ENCODE peak calls at places on chromosomes 11 and 22, in five cellular contexts. J is lower leg skin, S is fibroblast of mammary gland, X is testis, Z is GM23248. H is an unnamed sample.

GRCh38 chr22:32558681-32559355 is 84.2 kb downstream of the FBXO7 start:
- DNase-seq in X (no peak), S (peak; percentile 88), Z (peak; percentile 93), J (peak; percentile 88), H (peak; percentile 63)

GRCh38 chr11:35088676-35089075 is 50.3 kb upstream of the CD44 start:
- DNase-seq in X (no peak), J (peak; percentile 67), Z (peak; percentile 74), S (no peak), H (no peak)

GRCh38 chr22:30340911-30341685 is 14.4 kb upstream of the TBC1D10A start:
- DNase-seq in X (peak; percentile 78), S (no peak), Z (no peak), J (no peak), H (no peak)

GRCh38 chr11:63516109-63516508 is 10.2 kb downstream of the LGALS12 start:
- DNase-seq in S (no peak), Z (no peak), X (no peak), J (no peak), H (no peak)

GRCh38 chr11:126317681-126318641 is 14.1 kb downstream of the DCPS start:
- DNase-seq in Z (peak; percentile 87), X (peak; percentile 86), S (peak; percentile 93), J (peak; percentile 76), H (no peak)

GRCh38 chr11:126823271-126823670 is 177.3 kb downstream of the KIRREL3 start:
- DNase-seq in J (no peak), Z (no peak), X (no peak), S (no peak), H (no peak)

GRCh38 chr11:127037001-127037400 is 36.4 kb upstream of the KIRREL3 start:
- DNase-seq in Z (no peak), J (no peak), X (no peak), S (no peak), H (no peak)

GRCh38 chr11:43285826-43286225 is 26.0 kb upstream of the API5 start:
- DNase-seq in X (no peak), J (no peak), S (no peak), Z (peak; percentile 29), H (no peak)

GRCh38 chr22:35645646-35646045 is 2.6 kb upstream of the APOL6 start:
- DNase-seq in Z (no peak), S (no peak), J (no peak), X (no peak), H (no peak)

GRCh38 chr22:35594686-35595085 is 22.4 kb downstream of the MB start:
- DNase-seq in X (no peak), S (no peak), J (no peak), Z (no peak), H (no peak)

GRCh38 chr11:110856993-110857812 is 145.0 kb upstream of the ARHGAP20 start:
- DNase-seq in J (no peak), Z (peak; percentile 46), X (no peak), S (peak; percentile 66), H (no peak)

GRCh38 chr11:73854680-73855079 is 22.0 kb downstream of the COA4 start:
- DNase-seq in S (peak; percentile 25), J (no peak), X (no peak), Z (peak; percentile 73), H (no peak)

GRCh38 chr11:2778630-2779498 is 79.1 kb upstream of the KCNQ1OT1 start:
- DNase-seq in S (no peak), J (peak; percentile 65), X (peak; percentile 85), Z (peak; percentile 65), H (peak; percentile 92)

GRCh38 chr22:39240841-39241631 is 3.7 kb downstream of the PDGFB start:
- DNase-seq in X (no peak), J (peak; percentile 78), S (no peak), Z (peak; percentile 58), H (peak; percentile 66)

GRCh38 chr11:64727131-64727530 is 4.1 kb upstream of the NRXN2 start:
- DNase-seq in J (no peak), X (no peak), S (no peak), Z (no peak), H (no peak)

GRCh38 chr11:111417011-111417765 is 38.1 kb upstream of the POU2AF1 start:
- DNase-seq in S (peak; percentile 18), Z (no peak), J (no peak), X (no peak), H (no peak)

GRCh38 chr11:14396289-14396688 is 37.3 kb upstream of the RRAS2 start:
- DNase-seq in J (no peak), Z (no peak), X (no peak), S (no peak), H (no peak)

GRCh38 chr22:49724893-49725489 is 102.7 kb downstream of the BRD1 start:
- DNase-seq in Z (peak; percentile 67), J (no peak), X (peak; percentile 79), S (peak; percentile 11), H (peak; percentile 32)

GRCh38 chr11:75563978-75564552 is 2.0 kb downstream of the SERPINH1 start:
- DNase-seq in S (peak; percentile 97), Z (peak; percentile 97), X (peak; percentile 61), J (peak; percentile 34), H (no peak)

GRCh38 chr11:75563501-75563977 is 1.5 kb downstream of the SERPINH1 start:
- DNase-seq in S (no peak), J (no peak), Z (peak; percentile 37), X (no peak), H (no peak)

GRCh38 chr11:75565916-75566762 is 4.1 kb downstream of the SERPINH1 start:
- DNase-seq in S (peak; percentile 20), Z (peak; percentile 58), J (no peak), X (no peak), H (no peak)

GRCh38 chr11:75566763-75567279 is 4.8 kb downstream of the SERPINH1 start:
- DNase-seq in Z (no peak), S (no peak), X (no peak), J (no peak), H (no peak)

GRCh38 chr11:75565221-75565814 is 3.3 kb downstream of the SERPINH1 start:
- DNase-seq in S (peak; percentile 90), X (no peak), J (peak; percentile 57), Z (peak; percentile 95), H (no peak)
- H3K4me3 ChIP-seq in S (peak overlapping the region; percentile 99), X (no peak overlapping the region), J (no peak overlapping the region), Z (peak overlapping the region; percentile 87), H (no peak overlapping the region)

GRCh38 chr11:104624021-104624420 is 274.2 kb downstream of the CASP12 start:
- DNase-seq in J (no peak), X (no peak), Z (no peak), S (no peak), H (no peak)
- H3K4me3 ChIP-seq in J (no peak overlapping the region), X (no peak overlapping the region), Z (no peak overlapping the region), S (no peak overlapping the region), H (no peak overlapping the region)

DNA sequence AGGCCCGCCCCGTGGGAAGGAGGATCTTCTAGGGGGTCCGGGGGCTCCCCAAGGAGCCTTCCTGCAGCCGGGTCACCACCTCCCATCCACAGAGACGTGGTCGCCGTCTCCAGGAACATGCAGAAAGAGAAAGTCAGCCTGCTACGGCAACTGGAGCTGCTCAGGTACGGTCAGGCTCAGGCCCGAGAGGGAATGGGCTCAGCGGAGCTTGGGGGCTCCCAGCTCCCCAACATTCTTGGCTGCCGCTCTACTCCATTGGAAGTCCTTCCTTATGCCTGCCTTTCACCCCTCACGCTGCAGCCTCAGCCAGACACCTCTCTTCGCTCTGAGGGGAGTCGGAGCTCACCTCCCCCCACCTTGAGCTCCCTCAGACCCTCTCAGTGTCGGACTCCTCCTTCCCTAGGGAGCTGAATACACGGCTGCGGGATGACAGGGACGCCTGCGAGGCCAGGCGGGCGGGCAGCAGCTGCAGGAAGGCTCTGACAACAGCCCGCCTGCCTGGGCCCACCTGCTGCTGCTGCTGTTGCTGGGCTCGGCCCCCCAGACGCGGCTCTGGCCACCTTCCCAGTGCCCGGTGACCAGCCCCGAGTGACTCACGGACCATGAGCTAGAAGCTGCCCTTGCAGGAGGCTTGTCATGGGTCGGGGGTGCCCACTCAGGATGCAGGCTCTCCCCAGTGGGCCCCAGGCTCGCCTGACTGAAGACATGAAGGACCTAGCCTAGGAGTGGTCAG is 1.5 kb upstream of the CD151 start:
- DNase-seq in Z (peak; percentile 77), J (no peak), S (no peak), X (no peak), H (no peak)
- H3K4me3 ChIP-seq in Z (no peak overlapping the region), J (no peak overlapping the region), S (no peak overlapping the region), X (no peak overlapping the region), H (no peak overlapping the region)

DNA sequence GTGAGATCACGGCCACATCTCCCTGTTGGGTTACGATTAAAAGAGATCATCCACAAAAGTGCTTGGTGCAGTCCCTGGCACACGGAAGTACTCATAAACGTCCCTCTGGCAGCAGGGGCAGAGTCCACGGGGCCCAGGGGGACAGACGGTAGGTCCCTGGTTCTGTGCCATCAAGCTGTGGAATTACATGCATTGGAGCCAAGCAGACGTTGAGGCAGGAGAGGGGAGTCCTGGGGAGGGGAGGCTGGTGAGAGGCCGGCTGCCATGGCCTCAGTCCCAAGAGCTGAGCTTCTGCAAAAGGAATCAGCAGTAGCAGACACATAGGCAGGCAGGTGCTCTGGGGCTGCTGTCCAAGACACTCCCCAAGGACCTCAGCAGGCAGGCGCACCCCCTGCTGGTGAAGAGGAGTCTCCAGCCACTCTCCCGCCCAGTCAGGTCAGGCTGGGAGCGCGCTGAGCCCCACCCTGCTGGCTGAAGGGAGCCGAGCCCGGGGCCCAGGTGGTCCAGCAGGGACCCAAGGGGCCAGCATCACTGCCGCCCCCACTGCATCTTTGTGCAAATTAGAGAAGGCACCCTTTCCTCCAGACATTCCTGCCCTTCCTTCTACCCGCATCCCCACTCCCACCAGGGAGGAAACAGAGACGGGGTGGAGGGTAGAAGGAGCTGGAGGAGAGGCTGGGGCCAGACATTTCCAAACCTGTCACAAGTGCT is 7.6 kb upstream of the KCTD17 start:
- DNase-seq in S (peak; percentile 30), J (peak; percentile 45), Z (peak; percentile 31), X (peak; percentile 78), H (peak; percentile 94)
- H3K4me3 ChIP-seq in S (no peak overlapping the region), J (no peak overlapping the region), Z (no peak overlapping the region), X (no peak overlapping the region), H (no peak overlapping the region)

GRCh38 chr11:33733978-33734377 is 2.2 kb downstream of the CD59 start:
- DNase-seq in J (no peak), X (no peak), S (no peak), Z (peak; percentile 39), H (no peak)
- H3K4me3 ChIP-seq in J (no peak overlapping the region), X (no peak overlapping the region), S (peak overlapping the region; percentile 75), Z (peak overlapping the region; percentile 84), H (no peak overlapping the region)

DNA sequence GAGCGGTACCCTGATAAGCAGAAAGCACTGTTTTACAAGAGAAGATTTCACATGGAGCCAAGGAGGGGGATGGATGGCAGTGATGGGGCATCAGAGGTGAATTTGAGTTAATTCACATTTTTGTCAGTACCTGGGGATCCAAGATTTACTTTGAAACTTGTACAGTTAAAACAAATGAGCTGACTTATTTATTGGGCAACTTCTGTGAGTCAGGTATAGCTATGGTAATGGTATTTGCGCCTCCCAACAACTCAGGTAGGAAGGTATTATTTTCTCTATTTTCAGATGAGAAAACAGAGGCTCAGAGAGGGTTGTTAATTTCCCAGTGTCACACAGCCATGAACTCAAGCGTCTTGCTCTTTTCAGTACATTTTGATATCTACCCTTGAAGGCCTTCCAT is 83.6 kb downstream of the PRR5L start:
- DNase-seq in X (no peak), Z (no peak), S (no peak), J (no peak), H (no peak)
- H3K4me3 ChIP-seq in X (no peak overlapping the region), Z (no peak overlapping the region), S (no peak overlapping the region), J (no peak overlapping the region), H (no peak overlapping the region)

H was measured in small intestine.